ENCODE peak calls at places on chromosome 12, in five cellular contexts. One of them, this sample, is unnamed.

GRCh38 chr12:32891956-32892355 is 4.6 kb downstream of the PKP2 start:
- DNase-seq in iPS DF 6.9: no peak
- DNase-seq in sigmoid colon: no peak
- DNase-seq in heart left ventricle: no peak
- DNase-seq in CD4-positive, alpha-beta memory T cell: no peak
- DNase-seq in this sample: no peak

GRCh38 chr12:122009741-122010140 is 11.9 kb upstream of the BCL7A start:
- DNase-seq in iPS DF 6.9: no peak
- DNase-seq in sigmoid colon: no peak
- DNase-seq in heart left ventricle: peak; percentile 21
- DNase-seq in CD4-positive, alpha-beta memory T cell: no peak
- DNase-seq in this sample: no peak

GRCh38 chr12:124790650-124791400 is 72.8 kb downstream of the SCARB1 start:
- DNase-seq in iPS DF 6.9: no peak
- DNase-seq in sigmoid colon: no peak
- DNase-seq in heart left ventricle: no peak
- DNase-seq in CD4-positive, alpha-beta memory T cell: no peak
- DNase-seq in this sample: no peak

GRCh38 chr12:108773798-108774788 is 42.8 kb upstream of the CORO1C start:
- DNase-seq in iPS DF 6.9: no peak
- DNase-seq in sigmoid colon: peak; percentile 96
- DNase-seq in heart left ventricle: peak; percentile 89
- DNase-seq in CD4-positive, alpha-beta memory T cell: no peak
- DNase-seq in this sample: no peak

GRCh38 chr12:123431951-123432886 is 4.3 kb downstream of the RILPL2 start:
- DNase-seq in iPS DF 6.9: no peak
- DNase-seq in sigmoid colon: no peak
- DNase-seq in heart left ventricle: no peak
- DNase-seq in CD4-positive, alpha-beta memory T cell: peak; percentile 33
- DNase-seq in this sample: no peak

GRCh38 chr12:54016478-54016964 is 7.7 kb downstream of the HOXC8 start:
- DNase-seq in iPS DF 6.9: no peak
- DNase-seq in sigmoid colon: no peak
- DNase-seq in heart left ventricle: no peak
- DNase-seq in CD4-positive, alpha-beta memory T cell: no peak
- DNase-seq in this sample: no peak

GRCh38 chr12:91870872-91871707 is 274.6 kb downstream of the BTG1 start:
- DNase-seq in iPS DF 6.9: no peak
- DNase-seq in sigmoid colon: no peak
- DNase-seq in heart left ventricle: no peak
- DNase-seq in CD4-positive, alpha-beta memory T cell: peak; percentile 60
- DNase-seq in this sample: no peak

GRCh38 chr12:31518680-31519227 is 72.2 kb downstream of the DENND5B start:
- DNase-seq in iPS DF 6.9: no peak
- DNase-seq in sigmoid colon: no peak
- DNase-seq in heart left ventricle: no peak
- DNase-seq in CD4-positive, alpha-beta memory T cell: no peak
- DNase-seq in this sample: peak; percentile 95

GRCh38 chr12:59643576-59643975 is 47.7 kb downstream of the SLC16A7 start:
- DNase-seq in iPS DF 6.9: no peak
- DNase-seq in sigmoid colon: no peak
- DNase-seq in heart left ventricle: no peak
- DNase-seq in CD4-positive, alpha-beta memory T cell: no peak
- DNase-seq in this sample: no peak

GRCh38 chr12:9349888-9350885 is 142.0 kb upstream of the PZP start:
- DNase-seq in iPS DF 6.9: no peak
- DNase-seq in sigmoid colon: no peak
- DNase-seq in heart left ventricle: no peak
- DNase-seq in CD4-positive, alpha-beta memory T cell: no peak
- DNase-seq in this sample: no peak

GRCh38 chr12:14664434-14665023 is 31.9 kb downstream of the GUCY2C start:
- DNase-seq in iPS DF 6.9: no peak
- DNase-seq in sigmoid colon: no peak
- DNase-seq in heart left ventricle: no peak
- DNase-seq in CD4-positive, alpha-beta memory T cell: peak; percentile 55
- DNase-seq in this sample: peak; percentile 12

GRCh38 chr12:116161588-116161987 is 115.9 kb downstream of the MED13L start:
- DNase-seq in iPS DF 6.9: no peak
- DNase-seq in sigmoid colon: no peak
- DNase-seq in heart left ventricle: no peak
- DNase-seq in CD4-positive, alpha-beta memory T cell: no peak
- DNase-seq in this sample: no peak

GRCh38 chr12:122125452-122126341 is 47.1 kb downstream of the MLXIP start:
- DNase-seq in iPS DF 6.9: no peak
- DNase-seq in sigmoid colon: peak; percentile 68
- DNase-seq in heart left ventricle: peak; percentile 54
- DNase-seq in CD4-positive, alpha-beta memory T cell: no peak
- DNase-seq in this sample: no peak

GRCh38 chr12:5439788-5440300 is 7.9 kb downstream of the NTF3 start:
- DNase-seq in iPS DF 6.9: no peak
- DNase-seq in sigmoid colon: no peak
- DNase-seq in heart left ventricle: no peak
- DNase-seq in CD4-positive, alpha-beta memory T cell: no peak
- DNase-seq in this sample: no peak

GRCh38 chr12:131736807-131737484 is 26.1 kb downstream of the SFSWAP start:
- DNase-seq in iPS DF 6.9: no peak
- DNase-seq in sigmoid colon: no peak
- DNase-seq in heart left ventricle: no peak
- DNase-seq in CD4-positive, alpha-beta memory T cell: no peak
- DNase-seq in this sample: peak; percentile 62

GRCh38 chr12:120362516-120363273 is 6.3 kb downstream of the MSI1 start:
- DNase-seq in iPS DF 6.9: no peak
- DNase-seq in sigmoid colon: no peak
- DNase-seq in heart left ventricle: no peak
- DNase-seq in CD4-positive, alpha-beta memory T cell: no peak
- DNase-seq in this sample: no peak

GRCh38 chr12:106766393-106766826 is 8.1 kb upstream of the RIC8B start:
- DNase-seq in iPS DF 6.9: no peak
- DNase-seq in sigmoid colon: no peak
- DNase-seq in heart left ventricle: no peak
- DNase-seq in CD4-positive, alpha-beta memory T cell: no peak
- DNase-seq in this sample: no peak

GRCh38 chr12:91406920-91407341 is 224.3 kb upstream of the DCN start:
- DNase-seq in iPS DF 6.9: no peak
- DNase-seq in sigmoid colon: no peak
- DNase-seq in heart left ventricle: no peak
- DNase-seq in CD4-positive, alpha-beta memory T cell: no peak
- DNase-seq in this sample: no peak

GRCh38 chr12:129871991-129872969 is 31.5 kb downstream of the TMEM132D start:
- DNase-seq in iPS DF 6.9: no peak
- DNase-seq in sigmoid colon: no peak
- DNase-seq in heart left ventricle: no peak
- DNase-seq in CD4-positive, alpha-beta memory T cell: no peak
- DNase-seq in this sample: no peak

GRCh38 chr12:131745706-131746105 is 34.8 kb downstream of the SFSWAP start:
- DNase-seq in iPS DF 6.9: no peak
- DNase-seq in sigmoid colon: no peak
- DNase-seq in heart left ventricle: no peak
- DNase-seq in CD4-positive, alpha-beta memory T cell: no peak
- DNase-seq in this sample: no peak

GRCh38 chr12:62724285-62724684 is 210.7 kb downstream of the PPM1H start:
- DNase-seq in iPS DF 6.9: no peak
- DNase-seq in sigmoid colon: no peak
- DNase-seq in heart left ventricle: no peak
- DNase-seq in CD4-positive, alpha-beta memory T cell: no peak
- DNase-seq in this sample: no peak

GRCh38 chr12:85559534-85559933 is 276.7 kb downstream of the RASSF9 start:
- DNase-seq in iPS DF 6.9: no peak
- DNase-seq in sigmoid colon: no peak
- DNase-seq in heart left ventricle: no peak
- DNase-seq in CD4-positive, alpha-beta memory T cell: no peak
- DNase-seq in this sample: no peak

GRCh38 chr12:89244536-89244935 is 107.8 kb downstream of the DUSP6 start:
- DNase-seq in iPS DF 6.9: no peak
- DNase-seq in sigmoid colon: no peak
- DNase-seq in heart left ventricle: no peak
- DNase-seq in CD4-positive, alpha-beta memory T cell: peak; percentile 28
- DNase-seq in this sample: no peak

GRCh38 chr12:81596558-81596957 is 162.6 kb downstream of the PPFIA2 start:
- DNase-seq in iPS DF 6.9: no peak
- DNase-seq in sigmoid colon: no peak
- DNase-seq in heart left ventricle: no peak
- DNase-seq in CD4-positive, alpha-beta memory T cell: no peak
- DNase-seq in this sample: no peak

GRCh38 chr12:121388421-121388981 is 11.4 kb upstream of the RNF34 start:
- DNase-seq in iPS DF 6.9: no peak
- DNase-seq in sigmoid colon: no peak
- DNase-seq in heart left ventricle: no peak
- DNase-seq in CD4-positive, alpha-beta memory T cell: no peak
- DNase-seq in this sample: no peak

GRCh38 chr12:15540469-15540872 is 218.2 kb downstream of the PTPRO start:
- DNase-seq in iPS DF 6.9: no peak
- DNase-seq in sigmoid colon: no peak
- DNase-seq in heart left ventricle: no peak
- DNase-seq in CD4-positive, alpha-beta memory T cell: no peak
- DNase-seq in this sample: no peak

GRCh38 chr12:52204931-52205505 is 13.2 kb upstream of the KRT80 start:
- DNase-seq in iPS DF 6.9: no peak
- DNase-seq in sigmoid colon: peak; percentile 30
- DNase-seq in heart left ventricle: peak; percentile 26
- DNase-seq in CD4-positive, alpha-beta memory T cell: no peak
- DNase-seq in this sample: no peak

GRCh38 chr12:52201520-52201839 is 9.7 kb upstream of the KRT80 start:
- DNase-seq in iPS DF 6.9: no peak
- DNase-seq in sigmoid colon: no peak
- DNase-seq in heart left ventricle: no peak
- DNase-seq in CD4-positive, alpha-beta memory T cell: no peak
- DNase-seq in this sample: no peak

GRCh38 chr12:52202361-52203078 is 10.7 kb upstream of the KRT80 start:
- DNase-seq in iPS DF 6.9: no peak
- DNase-seq in sigmoid colon: peak; percentile 58
- DNase-seq in heart left ventricle: peak; percentile 42
- DNase-seq in CD4-positive, alpha-beta memory T cell: no peak
- DNase-seq in this sample: no peak

GRCh38 chr12:52204095-52204930 is 12.5 kb upstream of the KRT80 start:
- DNase-seq in iPS DF 6.9: no peak
- DNase-seq in sigmoid colon: peak; percentile 47
- DNase-seq in heart left ventricle: peak; percentile 14
- DNase-seq in CD4-positive, alpha-beta memory T cell: no peak
- DNase-seq in this sample: no peak

DNA sequence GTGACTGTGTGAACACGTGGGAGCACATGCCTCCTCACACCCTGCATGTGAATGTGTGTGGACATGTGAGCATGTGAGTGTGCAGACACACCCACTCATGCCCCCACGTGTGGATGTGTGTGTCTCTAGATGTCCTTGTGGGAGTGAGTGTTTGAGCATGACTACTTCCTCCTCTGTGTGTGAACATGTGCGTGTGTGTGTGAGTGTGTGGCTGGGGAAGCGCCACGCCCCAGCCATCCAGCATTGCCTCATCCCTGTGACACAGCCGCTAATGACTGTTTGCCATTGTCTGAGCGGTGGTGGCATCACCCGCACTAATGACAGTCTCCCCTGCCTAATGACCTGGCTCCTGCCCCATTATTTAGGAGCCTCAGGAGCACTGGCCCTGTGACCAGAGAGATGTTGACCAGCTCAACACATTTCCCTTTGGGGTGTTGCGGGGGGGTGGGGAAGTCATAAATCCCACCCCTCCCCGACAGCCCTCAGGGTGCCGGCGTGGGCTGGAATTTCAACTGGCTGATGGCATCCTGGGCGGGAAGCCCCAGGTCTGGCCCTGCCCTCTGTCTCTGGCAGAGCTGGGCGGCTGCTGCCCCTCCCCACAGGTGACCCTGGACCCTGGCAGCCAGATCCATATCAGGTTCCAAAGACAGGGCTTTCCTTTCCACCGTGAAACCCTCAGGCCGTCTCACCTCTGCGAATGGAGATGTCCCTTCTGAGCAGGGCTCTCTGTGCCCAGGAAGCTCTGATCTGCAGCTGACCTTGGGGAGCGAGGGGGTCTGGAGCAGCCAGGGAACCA is 11.5 kb upstream of the KRT80 start:
- DNase-seq in iPS DF 6.9: no peak
- DNase-seq in sigmoid colon: peak; percentile 75
- DNase-seq in heart left ventricle: peak; percentile 71
- DNase-seq in CD4-positive, alpha-beta memory T cell: no peak
- DNase-seq in this sample: no peak
- H3K36me3 ChIP-seq in iPS DF 6.9: no peaks in the 10 kb centered on the region
- H3K36me3 ChIP-seq in sigmoid colon: no peaks in the 10 kb centered on the region
- H3K36me3 ChIP-seq in heart left ventricle: no peaks in the 10 kb centered on the region
- H3K36me3 ChIP-seq in CD4-positive, alpha-beta memory T cell: no peaks in the 10 kb centered on the region
- H3K36me3 ChIP-seq in this sample: no peaks in the 10 kb centered on the region

GRCh38 chr12:112032292-112032691 is 19.1 kb downstream of the ERP29 start:
- DNase-seq in iPS DF 6.9: no peak
- DNase-seq in sigmoid colon: no peak
- DNase-seq in heart left ventricle: no peak
- DNase-seq in CD4-positive, alpha-beta memory T cell: no peak
- DNase-seq in this sample: no peak
- H3K36me3 ChIP-seq in iPS DF 6.9: peaks cover 7% of the 10 kb centered on the region
- H3K36me3 ChIP-seq in sigmoid colon: peaks cover 27% of the 10 kb centered on the region
- H3K36me3 ChIP-seq in heart left ventricle: peaks cover 27% of the 10 kb centered on the region
- H3K36me3 ChIP-seq in CD4-positive, alpha-beta memory T cell: peaks cover 39% of the 10 kb centered on the region
- H3K36me3 ChIP-seq in this sample: peaks cover 46% of the 10 kb centered on the region

GRCh38 chr12:68794653-68795253 is 13.2 kb upstream of the MDM2 start:
- DNase-seq in iPS DF 6.9: no peak
- DNase-seq in sigmoid colon: no peak
- DNase-seq in heart left ventricle: no peak
- DNase-seq in CD4-positive, alpha-beta memory T cell: no peak
- DNase-seq in this sample: no peak
- H3K36me3 ChIP-seq in iPS DF 6.9: no peaks in the 10 kb centered on the region
- H3K36me3 ChIP-seq in sigmoid colon: no peaks in the 10 kb centered on the region
- H3K36me3 ChIP-seq in heart left ventricle: no peaks in the 10 kb centered on the region
- H3K36me3 ChIP-seq in CD4-positive, alpha-beta memory T cell: no peaks in the 10 kb centered on the region
- H3K36me3 ChIP-seq in this sample: no peaks in the 10 kb centered on the region

DNA sequence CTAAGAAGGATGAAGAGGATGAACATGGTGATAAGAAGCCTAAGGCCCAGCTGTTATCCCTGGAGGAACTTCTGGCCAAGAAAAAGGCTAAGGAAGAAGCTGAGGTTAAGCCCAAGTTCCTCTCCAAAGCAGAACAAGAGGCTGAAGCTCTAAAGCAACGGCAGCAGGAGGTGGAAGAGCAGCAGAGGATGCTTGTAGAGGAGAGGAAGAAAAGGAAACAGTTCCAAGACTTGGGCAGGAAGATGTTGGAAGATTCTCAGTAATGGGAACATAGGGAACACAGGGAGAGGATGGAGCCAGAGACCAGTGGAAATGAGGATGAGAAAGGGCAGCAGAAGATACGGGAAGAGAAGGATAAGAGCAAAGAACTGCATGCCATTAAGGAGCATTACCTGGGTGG is 27.5 kb upstream of the KRT77 start:
- DNase-seq in iPS DF 6.9: no peak
- DNase-seq in sigmoid colon: no peak
- DNase-seq in heart left ventricle: no peak
- DNase-seq in CD4-positive, alpha-beta memory T cell: no peak
- DNase-seq in this sample: no peak
- H3K36me3 ChIP-seq in iPS DF 6.9: no peaks in the 10 kb centered on the region
- H3K36me3 ChIP-seq in sigmoid colon: no peaks in the 10 kb centered on the region
- H3K36me3 ChIP-seq in heart left ventricle: no peaks in the 10 kb centered on the region
- H3K36me3 ChIP-seq in CD4-positive, alpha-beta memory T cell: no peaks in the 10 kb centered on the region
- H3K36me3 ChIP-seq in this sample: no peaks in the 10 kb centered on the region